ENCODE peak calls at places on chromosome 1, in ten cellular contexts. V is adrenal gland; K is naive thymus-derived CD4-positive, alpha-beta T cell; R is lower lobe of right lung; F is lung; B is left ventricle myocardium inferior; M is uterus; C is body of pancreas; A is mesendoderm; L is psoas muscle. Q is an unnamed sample.

GRCh38 chr1:43932786-43933385 is 715 bp upstream of the ARTN start:
- DNase-seq in V (no peak), K (no peak), R (no peak), F (no peak), B (no peak), M (no peak), C (no peak), A (peak; percentile 65), L (no peak), Q (no peak)

GRCh38 chr1:41955461-41956159 is 36.9 kb upstream of the HIVEP3 start:
- DNase-seq in V (no peak), K (no peak), R (no peak), F (no peak), B (no peak), M (no peak), C (no peak), A (peak; percentile 31), L (no peak), Q (no peak)

GRCh38 chr1:155051342-155051776 is 243 bp downstream of the ADAM15 start:
- DNase-seq in V (no peak), K (no peak), R (no peak), F (no peak), B (no peak), M (no peak), C (no peak), A (no peak), L (no peak), Q (no peak)

GRCh38 chr1:59487335-59488031 is 190.6 kb downstream of the FGGY start:
- DNase-seq in V (no peak), K (no peak), R (no peak), F (no peak), B (no peak), M (no peak), C (no peak), A (no peak), L (no peak), Q (no peak)

GRCh38 chr1:107529511-107530149 is 388.8 kb downstream of the NTNG1 start:
- DNase-seq in V (peak; percentile 62), K (no peak), R (no peak), F (no peak), B (no peak), M (peak; percentile 20), C (peak; percentile 40), A (peak; percentile 70), L (no peak), Q (peak; percentile 32)

GRCh38 chr1:152052606-152053005 is 15.8 kb upstream of the S100A11 start:
- DNase-seq in V (peak; percentile 95), K (peak; percentile 77), R (peak; percentile 91), F (peak; percentile 85), B (peak; percentile 83), M (peak; percentile 86), C (peak; percentile 86), A (peak; percentile 88), L (peak; percentile 90), Q (peak; percentile 89)

GRCh38 chr1:156320560-156320959 is 17.5 kb downstream of the CCT3 start:
- DNase-seq in V (no peak), K (no peak), R (no peak), F (no peak), B (no peak), M (no peak), C (no peak), A (no peak), L (no peak), Q (no peak)

GRCh38 chr1:235917267-235917811 is 50.6 kb upstream of the LYST start:
- DNase-seq in V (peak; percentile 87), K (no peak), R (peak; percentile 74), F (peak; percentile 88), B (peak; percentile 59), M (peak; percentile 92), C (peak; percentile 77), A (no peak), L (peak; percentile 73), Q (peak; percentile 67)

GRCh38 chr1:225524570-225524969 is 96.7 kb upstream of the LBR start:
- DNase-seq in V (no peak), K (no peak), R (no peak), F (no peak), B (no peak), M (no peak), C (no peak), A (no peak), L (no peak), Q (no peak)
- H3K36me3 ChIP-seq in V (no peaks in the 10 kb centered on the region), K (no peaks in the 10 kb centered on the region), R (no peaks in the 10 kb centered on the region), F (peaks cover 2% of the 10 kb centered on the region), B (no peaks in the 10 kb centered on the region), M (no peaks in the 10 kb centered on the region), C (no peaks in the 10 kb centered on the region), A (no peaks in the 10 kb centered on the region), L (peaks cover 7% of the 10 kb centered on the region), Q (no peaks in the 10 kb centered on the region)

GRCh38 chr1:172533511-172534116 is 664 bp downstream of the SUCO start:
- DNase-seq in V (peak; percentile 73), K (peak; percentile 13), R (peak; percentile 45), F (peak; percentile 31), B (no peak), M (peak; percentile 31), C (peak; percentile 25), A (peak; percentile 59), L (peak; percentile 36), Q (peak; percentile 44)

GRCh38 chr1:172531412-172531811 is 1.5 kb upstream of the SUCO start:
- DNase-seq in V (no peak), K (no peak), R (no peak), F (no peak), B (no peak), M (no peak), C (no peak), A (no peak), L (no peak), Q (no peak)

GRCh38 chr1:172532700-172533510 is at the start of gene SUCO:
- DNase-seq in V (peak; percentile 100), K (peak; percentile 98), R (peak; percentile 100), F (peak; percentile 100), B (peak; percentile 100), M (peak; percentile 100), C (peak; percentile 100), A (peak; percentile 100), L (peak; percentile 100), Q (peak; percentile 100)

GRCh38 chr1:172530000-172530399 is 3.0 kb upstream of the SUCO start:
- DNase-seq in V (no peak), K (no peak), R (no peak), F (no peak), B (no peak), M (no peak), C (no peak), A (no peak), L (no peak), Q (no peak)

DNA sequence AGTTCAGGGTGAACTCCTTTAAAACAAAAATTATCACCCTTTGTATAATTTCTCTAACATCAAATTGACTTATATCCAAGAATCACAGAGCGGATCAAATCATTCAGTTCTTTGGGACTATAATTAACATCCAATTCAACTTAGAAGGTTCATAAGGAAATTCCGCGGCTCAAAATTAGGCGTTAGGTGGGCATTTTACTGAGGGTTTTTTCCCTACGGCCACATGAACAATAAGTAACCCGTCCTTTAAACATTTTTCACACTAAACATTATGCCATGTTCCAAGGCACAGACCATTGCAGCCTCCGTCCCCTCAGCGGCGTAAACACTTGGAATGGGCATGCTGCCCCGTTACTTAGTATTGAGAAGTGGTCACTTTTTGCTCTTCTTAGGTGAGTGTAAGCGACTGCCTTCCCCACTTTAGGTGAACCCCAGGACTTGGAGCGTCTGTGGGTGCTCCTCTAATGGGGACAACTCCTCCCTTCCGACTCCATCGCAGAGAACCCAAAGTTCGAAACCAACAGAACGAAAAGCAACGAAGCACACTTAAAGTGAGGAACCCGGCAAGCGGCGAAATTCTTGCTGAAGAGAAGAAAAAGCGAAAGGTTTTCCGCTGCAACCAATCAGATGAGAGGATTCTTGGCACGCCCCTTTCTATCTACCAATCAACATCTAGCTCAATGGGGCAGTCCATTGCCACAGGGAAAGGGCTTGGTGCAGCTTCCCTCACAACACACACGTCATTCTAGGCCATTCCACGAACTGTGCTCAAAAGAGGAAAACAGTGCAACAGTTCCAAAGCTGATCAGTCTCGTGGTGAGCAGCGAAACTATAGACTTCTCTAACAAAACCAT is 877 bp upstream of the SUCO start:
- DNase-seq in V (peak; percentile 98), K (no peak), R (peak; percentile 86), F (peak; percentile 93), B (peak; percentile 77), M (peak; percentile 97), C (peak; percentile 98), A (peak; percentile 99), L (peak; percentile 83), Q (peak; percentile 93)
- H3K27ac ChIP-seq in V (peak overlapping the region; percentile 96), K (peak overlapping the region; percentile 99), R (peak overlapping the region; percentile 99), F (peak overlapping the region; percentile 99), B (peak overlapping the region; percentile 98), M (peak overlapping the region; percentile 95), C (peak overlapping the region; percentile 92), A (peak overlapping the region; percentile 51), L (peak overlapping the region; percentile 90), Q (peak overlapping the region; percentile 83)

GRCh38 chr1:160129558-160129957 is 14.0 kb downstream of the ATP1A2 start:
- DNase-seq in V (no peak), K (no peak), R (no peak), F (no peak), B (no peak), M (no peak), C (no peak), A (no peak), L (no peak), Q (no peak)

GRCh38 chr1:160129966-160130365 is 14.4 kb downstream of the ATP1A2 start:
- DNase-seq in V (no peak), K (no peak), R (no peak), F (no peak), B (no peak), M (no peak), C (no peak), A (no peak), L (no peak), Q (no peak)

GRCh38 chr1:160127865-160128523 is 12.4 kb downstream of the ATP1A2 start:
- DNase-seq in V (peak; percentile 61), K (no peak), R (no peak), F (no peak), B (no peak), M (no peak), C (peak; percentile 22), A (no peak), L (peak; percentile 72), Q (no peak)

GRCh38 chr1:160128636-160129035 is 13.1 kb downstream of the ATP1A2 start:
- DNase-seq in V (no peak), K (no peak), R (no peak), F (no peak), B (no peak), M (no peak), C (no peak), A (no peak), L (peak; percentile 57), Q (no peak)

DNA sequence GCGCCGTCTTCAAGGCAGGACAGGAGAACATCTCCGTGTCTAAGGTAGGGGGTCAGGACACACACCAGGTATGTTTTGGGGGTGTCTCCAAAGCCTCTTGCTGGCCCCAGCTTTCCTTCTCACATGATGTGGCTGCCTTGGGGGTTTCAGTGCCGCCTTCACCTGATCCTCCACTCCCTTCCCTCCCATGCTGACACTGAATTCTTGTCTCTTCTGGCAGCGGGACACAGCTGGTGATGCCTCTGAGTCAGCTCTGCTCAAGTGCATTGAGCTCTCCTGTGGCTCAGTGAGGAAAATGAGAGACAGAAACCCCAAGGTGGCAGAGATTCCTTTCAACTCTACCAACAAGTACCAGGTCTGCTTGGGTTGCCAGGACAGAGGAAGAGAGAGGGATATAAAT is 13.5 kb downstream of the ATP1A2 start:
- DNase-seq in V (no peak), K (no peak), R (no peak), F (no peak), B (no peak), M (no peak), C (no peak), A (no peak), L (peak; percentile 81), Q (no peak)
- H3K4me1 ChIP-seq in V (no peaks in the 10 kb centered on the region), K (no peaks in the 10 kb centered on the region), R (peaks cover 5% of the 10 kb centered on the region), F (peaks cover 9% of the 10 kb centered on the region), B (peaks cover 92% of the 10 kb centered on the region), M (no peaks in the 10 kb centered on the region), C (peaks cover 8% of the 10 kb centered on the region), A (no peaks in the 10 kb centered on the region), L (peaks cover 94% of the 10 kb centered on the region), Q (no peaks in the 10 kb centered on the region)

GRCh38 chr1:11198257-11198656 is 9.1 kb downstream of the ANGPTL7 start:
- DNase-seq in V (no peak), K (no peak), R (no peak), F (no peak), B (no peak), M (no peak), C (no peak), A (peak; percentile 47), L (no peak), Q (no peak)
- H3K36me3 ChIP-seq in V (peaks cover 71% of the 10 kb centered on the region), K (peaks cover 81% of the 10 kb centered on the region), R (peaks cover 100% of the 10 kb centered on the region), F (peaks cover 39% of the 10 kb centered on the region), B (peaks cover 93% of the 10 kb centered on the region), M (no peaks in the 10 kb centered on the region), C (no peaks in the 10 kb centered on the region), A (peaks cover 3% of the 10 kb centered on the region), L (peaks cover 100% of the 10 kb centered on the region), Q (no peaks in the 10 kb centered on the region)